ENCODE peak calls at places on chromosomes 16 and 17, in eight cellular contexts. One of them, this sample, is unnamed.

GRCh38 chr17:28521296-28522085 is 15.3 kb downstream of the FOXN1 start:
- DNase-seq in T-helper 2 cell: no peak
- DNase-seq in HCT116: no peak
- DNase-seq in A172: no peak
- DNase-seq in AG09319: no peak
- DNase-seq in cardiac septum: no peak
- DNase-seq in foreskin fibroblast: no peak
- DNase-seq in nephron progenitor cell: peak; percentile 88
- DNase-seq in this sample: no peak

GRCh38 chr17:13550291-13550690 is 51.4 kb downstream of the HS3ST3A1 start:
- DNase-seq in HCT116: no peak
- DNase-seq in AG09319: no peak
- DNase-seq in A172: peak; percentile 39
- DNase-seq in cardiac septum: no peak
- DNase-seq in foreskin fibroblast: peak; percentile 66
- DNase-seq in nephron progenitor cell: no peak
- DNase-seq in T-helper 2 cell: no peak
- DNase-seq in this sample: no peak

GRCh38 chr16:12305847-12306246 is 329.3 kb downstream of the SNX29 start:
- DNase-seq in T-helper 2 cell: no peak
- DNase-seq in foreskin fibroblast: no peak
- DNase-seq in AG09319: no peak
- DNase-seq in HCT116: no peak
- DNase-seq in cardiac septum: no peak
- DNase-seq in nephron progenitor cell: no peak
- DNase-seq in A172: no peak
- DNase-seq in this sample: no peak

GRCh38 chr17:31480904-31481782 is 89.7 kb downstream of the RAB11FIP4 start:
- DNase-seq in T-helper 2 cell: no peak
- DNase-seq in A172: no peak
- DNase-seq in foreskin fibroblast: no peak
- DNase-seq in cardiac septum: no peak
- DNase-seq in nephron progenitor cell: no peak
- DNase-seq in AG09319: no peak
- DNase-seq in HCT116: no peak
- DNase-seq in this sample: no peak

GRCh38 chr17:48612854-48613691 is 2.0 kb downstream of the HOXB8 start:
- DNase-seq in cardiac septum: no peak
- DNase-seq in foreskin fibroblast: no peak
- DNase-seq in A172: peak; percentile 41
- DNase-seq in nephron progenitor cell: peak; percentile 56
- DNase-seq in HCT116: no peak
- DNase-seq in AG09319: no peak
- DNase-seq in T-helper 2 cell: peak; percentile 39
- DNase-seq in this sample: no peak

GRCh38 chr17:55420067-55420775 is 1.4 kb downstream of the MMD start:
- DNase-seq in AG09319: no peak
- DNase-seq in A172: no peak
- DNase-seq in foreskin fibroblast: no peak
- DNase-seq in cardiac septum: no peak
- DNase-seq in nephron progenitor cell: no peak
- DNase-seq in T-helper 2 cell: no peak
- DNase-seq in HCT116: no peak
- DNase-seq in this sample: no peak

GRCh38 chr17:44348988-44349364 is 3.9 kb downstream of the GRN start:
- DNase-seq in A172: no peak
- DNase-seq in foreskin fibroblast: no peak
- DNase-seq in HCT116: no peak
- DNase-seq in cardiac septum: no peak
- DNase-seq in T-helper 2 cell: no peak
- DNase-seq in nephron progenitor cell: no peak
- DNase-seq in AG09319: no peak
- DNase-seq in this sample: no peak

GRCh38 chr16:54633943-54634362 is 296.7 kb upstream of the IRX5 start:
- DNase-seq in nephron progenitor cell: peak; percentile 24
- DNase-seq in T-helper 2 cell: no peak
- DNase-seq in AG09319: no peak
- DNase-seq in A172: peak; percentile 16
- DNase-seq in foreskin fibroblast: no peak
- DNase-seq in cardiac septum: no peak
- DNase-seq in HCT116: peak; percentile 39
- DNase-seq in this sample: no peak

GRCh38 chr16:75265911-75266701 is 14.7 kb upstream of the BCAR1 start:
- DNase-seq in AG09319: no peak
- DNase-seq in cardiac septum: no peak
- DNase-seq in nephron progenitor cell: peak; percentile 94
- DNase-seq in HCT116: no peak
- DNase-seq in foreskin fibroblast: no peak
- DNase-seq in T-helper 2 cell: no peak
- DNase-seq in A172: peak; percentile 62
- DNase-seq in this sample: no peak

GRCh38 chr17:82896071-82897000 is 56.5 kb upstream of the ZNF750 start:
- DNase-seq in A172: no peak
- DNase-seq in cardiac septum: no peak
- DNase-seq in foreskin fibroblast: no peak
- DNase-seq in nephron progenitor cell: no peak
- DNase-seq in HCT116: no peak
- DNase-seq in AG09319: no peak
- DNase-seq in T-helper 2 cell: no peak
- DNase-seq in this sample: no peak

GRCh38 chr17:59734226-59734625 is 26.8 kb downstream of the VMP1 start:
- DNase-seq in HCT116: no peak
- DNase-seq in cardiac septum: no peak
- DNase-seq in nephron progenitor cell: no peak
- DNase-seq in A172: no peak
- DNase-seq in foreskin fibroblast: no peak
- DNase-seq in T-helper 2 cell: no peak
- DNase-seq in AG09319: no peak
- DNase-seq in this sample: no peak

GRCh38 chr17:8068736-8069586 is 18.6 kb downstream of the ALOX12B start:
- DNase-seq in T-helper 2 cell: no peak
- DNase-seq in cardiac septum: no peak
- DNase-seq in AG09319: no peak
- DNase-seq in nephron progenitor cell: no peak
- DNase-seq in foreskin fibroblast: no peak
- DNase-seq in HCT116: no peak
- DNase-seq in A172: no peak
- DNase-seq in this sample: no peak

GRCh38 chr17:82399030-82399429 is 19.1 kb upstream of the HEXD start:
- DNase-seq in cardiac septum: no peak
- DNase-seq in foreskin fibroblast: peak; percentile 92
- DNase-seq in AG09319: peak; percentile 91
- DNase-seq in HCT116: no peak
- DNase-seq in T-helper 2 cell: no peak
- DNase-seq in nephron progenitor cell: no peak
- DNase-seq in A172: peak; percentile 77
- DNase-seq in this sample: peak; percentile 13

GRCh38 chr17:28472871-28473497 is 460 bp upstream of the SLC13A2 start:
- DNase-seq in AG09319: no peak
- DNase-seq in nephron progenitor cell: no peak
- DNase-seq in A172: no peak
- DNase-seq in cardiac septum: peak; percentile 17
- DNase-seq in foreskin fibroblast: no peak
- DNase-seq in HCT116: no peak
- DNase-seq in T-helper 2 cell: no peak
- DNase-seq in this sample: no peak

GRCh38 chr16:17555176-17555575 is 84.4 kb upstream of the XYLT1 start:
- DNase-seq in AG09319: peak; percentile 32
- DNase-seq in cardiac septum: no peak
- DNase-seq in HCT116: no peak
- DNase-seq in foreskin fibroblast: peak; percentile 64
- DNase-seq in A172: no peak
- DNase-seq in T-helper 2 cell: no peak
- DNase-seq in nephron progenitor cell: no peak
- DNase-seq in this sample: peak; percentile 50

GRCh38 chr17:49146620-49147306 is 14.2 kb downstream of the B4GALNT2 start:
- DNase-seq in foreskin fibroblast: peak; percentile 98
- DNase-seq in AG09319: peak; percentile 80
- DNase-seq in nephron progenitor cell: no peak
- DNase-seq in T-helper 2 cell: no peak
- DNase-seq in A172: peak; percentile 98
- DNase-seq in HCT116: peak; percentile 84
- DNase-seq in cardiac septum: no peak
- DNase-seq in this sample: peak; percentile 97

GRCh38 chr17:50354198-50354597 is 8.3 kb downstream of the XYLT2 start:
- DNase-seq in foreskin fibroblast: no peak
- DNase-seq in nephron progenitor cell: no peak
- DNase-seq in A172: no peak
- DNase-seq in T-helper 2 cell: no peak
- DNase-seq in HCT116: no peak
- DNase-seq in AG09319: no peak
- DNase-seq in cardiac septum: no peak
- DNase-seq in this sample: no peak

GRCh38 chr17:42894283-42895184 is 6.1 kb upstream of the G6PC1 start:
- DNase-seq in HCT116: no peak
- DNase-seq in T-helper 2 cell: no peak
- DNase-seq in nephron progenitor cell: no peak
- DNase-seq in AG09319: no peak
- DNase-seq in cardiac septum: no peak
- DNase-seq in foreskin fibroblast: no peak
- DNase-seq in A172: no peak
- DNase-seq in this sample: no peak

GRCh38 chr17:48649741-48650140 is 23.6 kb upstream of the HOXB9 start:
- DNase-seq in T-helper 2 cell: no peak
- DNase-seq in A172: no peak
- DNase-seq in foreskin fibroblast: no peak
- DNase-seq in HCT116: no peak
- DNase-seq in nephron progenitor cell: no peak
- DNase-seq in cardiac septum: no peak
- DNase-seq in AG09319: no peak
- DNase-seq in this sample: no peak

GRCh38 chr16:29987371-29988085 is 7.9 kb downstream of the HIRIP3 start:
- DNase-seq in AG09319: no peak
- DNase-seq in HCT116: no peak
- DNase-seq in nephron progenitor cell: no peak
- DNase-seq in A172: no peak
- DNase-seq in foreskin fibroblast: no peak
- DNase-seq in cardiac septum: no peak
- DNase-seq in T-helper 2 cell: no peak
- DNase-seq in this sample: no peak

GRCh38 chr16:55542459-55543082 is 23.9 kb upstream of the CAPNS2 start:
- DNase-seq in A172: peak; percentile 69
- DNase-seq in foreskin fibroblast: peak; percentile 53
- DNase-seq in T-helper 2 cell: no peak
- DNase-seq in nephron progenitor cell: no peak
- DNase-seq in HCT116: no peak
- DNase-seq in cardiac septum: no peak
- DNase-seq in AG09319: no peak
- DNase-seq in this sample: peak; percentile 56

GRCh38 chr17:61285483-61286320 is 113.9 kb upstream of the TBX2 start:
- DNase-seq in HCT116: no peak
- DNase-seq in AG09319: no peak
- DNase-seq in A172: no peak
- DNase-seq in T-helper 2 cell: no peak
- DNase-seq in cardiac septum: no peak
- DNase-seq in foreskin fibroblast: peak; percentile 80
- DNase-seq in nephron progenitor cell: no peak
- DNase-seq in this sample: no peak

GRCh38 chr17:73952136-73952497 is 251.4 kb upstream of the RPL38 start:
- DNase-seq in AG09319: no peak
- DNase-seq in nephron progenitor cell: peak; percentile 63
- DNase-seq in cardiac septum: no peak
- DNase-seq in T-helper 2 cell: no peak
- DNase-seq in A172: no peak
- DNase-seq in foreskin fibroblast: no peak
- DNase-seq in HCT116: no peak
- DNase-seq in this sample: no peak

GRCh38 chr17:6069611-6070279 is 434 bp upstream of the WSCD1 start:
- DNase-seq in A172: no peak
- DNase-seq in HCT116: no peak
- DNase-seq in AG09319: no peak
- DNase-seq in foreskin fibroblast: no peak
- DNase-seq in nephron progenitor cell: no peak
- DNase-seq in cardiac septum: no peak
- DNase-seq in T-helper 2 cell: no peak
- DNase-seq in this sample: no peak

GRCh38 chr16:4377573-4378146 is 6.0 kb downstream of the VASN start:
- DNase-seq in foreskin fibroblast: no peak
- DNase-seq in nephron progenitor cell: no peak
- DNase-seq in AG09319: no peak
- DNase-seq in A172: peak; percentile 64
- DNase-seq in T-helper 2 cell: no peak
- DNase-seq in cardiac septum: no peak
- DNase-seq in HCT116: no peak
- DNase-seq in this sample: no peak

GRCh38 chr17:1882836-1883235 is 53.0 kb downstream of the RPA1 start:
- DNase-seq in A172: peak; percentile 36
- DNase-seq in cardiac septum: no peak
- DNase-seq in foreskin fibroblast: peak; percentile 26
- DNase-seq in T-helper 2 cell: no peak
- DNase-seq in AG09319: no peak
- DNase-seq in HCT116: no peak
- DNase-seq in nephron progenitor cell: peak; percentile 25
- DNase-seq in this sample: peak; percentile 0

GRCh38 chr17:80068301-80069160 is 32.1 kb downstream of the CCDC40 start:
- DNase-seq in A172: no peak
- DNase-seq in T-helper 2 cell: no peak
- DNase-seq in foreskin fibroblast: peak; percentile 35
- DNase-seq in AG09319: peak; percentile 25
- DNase-seq in HCT116: no peak
- DNase-seq in nephron progenitor cell: no peak
- DNase-seq in cardiac septum: no peak
- DNase-seq in this sample: no peak

GRCh38 chr16:86232496-86232895 is 277.8 kb upstream of the FOXF1 start:
- DNase-seq in T-helper 2 cell: no peak
- DNase-seq in nephron progenitor cell: no peak
- DNase-seq in HCT116: no peak
- DNase-seq in foreskin fibroblast: no peak
- DNase-seq in AG09319: no peak
- DNase-seq in cardiac septum: no peak
- DNase-seq in A172: no peak
- DNase-seq in this sample: no peak

This sample was measured in amniotic stem cell.